ENCODE peak calls at places on chromosomes 2 and 18, in five cellular contexts. One of them, this sample, is unnamed.
A peak's percentile ranks its signal among the peaks of the same experiment; 100 is the strongest.

GRCh38 chr2:98664323-98664722 is 55.9 kb downstream of the UNC50 start:
- DNase-seq in Karpas-422: no peak
- DNase-seq in right lobe of liver: no peak
- DNase-seq in naive thymus-derived CD4-positive, alpha-beta T cell: peak; percentile 82
- DNase-seq in HCT116: peak; percentile 13
- DNase-seq in this sample: no peak

GRCh38 chr2:16332681-16333519 is 332.7 kb downstream of the CYRIA start:
- DNase-seq in Karpas-422: no peak
- DNase-seq in right lobe of liver: no peak
- DNase-seq in naive thymus-derived CD4-positive, alpha-beta T cell: no peak
- DNase-seq in HCT116: no peak
- DNase-seq in this sample: no peak

GRCh38 chr2:152050915-152051314 is 47.9 kb downstream of the CACNB4 start:
- DNase-seq in Karpas-422: no peak
- DNase-seq in right lobe of liver: no peak
- DNase-seq in naive thymus-derived CD4-positive, alpha-beta T cell: no peak
- DNase-seq in HCT116: no peak
- DNase-seq in this sample: no peak

GRCh38 chr2:70656421-70657010 is 102.9 kb upstream of the TGFA start:
- DNase-seq in Karpas-422: no peak
- DNase-seq in right lobe of liver: no peak
- DNase-seq in naive thymus-derived CD4-positive, alpha-beta T cell: peak; percentile 79
- DNase-seq in HCT116: no peak
- DNase-seq in this sample: no peak

GRCh38 chr2:215144106-215144875 is 5.9 kb upstream of the ABCA12 start:
- DNase-seq in Karpas-422: no peak
- DNase-seq in right lobe of liver: no peak
- DNase-seq in naive thymus-derived CD4-positive, alpha-beta T cell: no peak
- DNase-seq in HCT116: no peak
- DNase-seq in this sample: no peak

GRCh38 chr2:70965506-70965905 is 12.9 kb upstream of the ANKRD53 start:
- DNase-seq in Karpas-422: no peak
- DNase-seq in right lobe of liver: peak; percentile 26
- DNase-seq in naive thymus-derived CD4-positive, alpha-beta T cell: no peak
- DNase-seq in HCT116: no peak
- DNase-seq in this sample: no peak

GRCh38 chr2:31337860-31338259 is 76.7 kb downstream of the XDH start:
- DNase-seq in Karpas-422: no peak
- DNase-seq in right lobe of liver: no peak
- DNase-seq in naive thymus-derived CD4-positive, alpha-beta T cell: no peak
- DNase-seq in HCT116: no peak
- DNase-seq in this sample: no peak

GRCh38 chr2:105640241-105640640 is 104.5 kb upstream of the NCK2 start:
- DNase-seq in Karpas-422: no peak
- DNase-seq in right lobe of liver: no peak
- DNase-seq in naive thymus-derived CD4-positive, alpha-beta T cell: no peak
- DNase-seq in HCT116: no peak
- DNase-seq in this sample: no peak

GRCh38 chr2:24490674-24491625 is at the start of gene NCOA1:
- DNase-seq in Karpas-422: peak; percentile 95
- DNase-seq in right lobe of liver: peak; percentile 95
- DNase-seq in naive thymus-derived CD4-positive, alpha-beta T cell: peak; percentile 89
- DNase-seq in HCT116: peak; percentile 75
- DNase-seq in this sample: peak; percentile 92

GRCh38 chr2:111120253-111121027 is at the start of gene BCL2L11:
- DNase-seq in Karpas-422: peak; percentile 97
- DNase-seq in right lobe of liver: peak; percentile 97
- DNase-seq in naive thymus-derived CD4-positive, alpha-beta T cell: peak; percentile 84
- DNase-seq in HCT116: peak; percentile 82
- DNase-seq in this sample: peak; percentile 95
- H3K4me1 ChIP-seq in Karpas-422: peaks cover 73% of the 10 kb centered on the region
- H3K4me1 ChIP-seq in right lobe of liver: no peaks in the 10 kb centered on the region
- H3K4me1 ChIP-seq in naive thymus-derived CD4-positive, alpha-beta T cell: peaks cover 19% of the 10 kb centered on the region
- H3K4me1 ChIP-seq in HCT116: peaks cover 33% of the 10 kb centered on the region
- H3K4me1 ChIP-seq in this sample: peaks cover 49% of the 10 kb centered on the region

GRCh38 chr2:199467462-199467822 is 9.7 kb upstream of the SATB2 start:
- DNase-seq in Karpas-422: no peak
- DNase-seq in right lobe of liver: no peak
- DNase-seq in naive thymus-derived CD4-positive, alpha-beta T cell: no peak
- DNase-seq in HCT116: no peak
- DNase-seq in this sample: no peak
- H3K4me3 ChIP-seq in Karpas-422: no peak overlapping the region
- H3K4me3 ChIP-seq in right lobe of liver: no peak overlapping the region
- H3K4me3 ChIP-seq in naive thymus-derived CD4-positive, alpha-beta T cell: no peak overlapping the region
- H3K4me3 ChIP-seq in HCT116: no peak overlapping the region
- H3K4me3 ChIP-seq in this sample: no peak overlapping the region

GRCh38 chr18:8701546-8702118 is 3.7 kb upstream of the MTCL1 start:
- DNase-seq in Karpas-422: no peak
- DNase-seq in right lobe of liver: no peak
- DNase-seq in naive thymus-derived CD4-positive, alpha-beta T cell: no peak
- DNase-seq in HCT116: no peak
- DNase-seq in this sample: no peak

GRCh38 chr18:8703781-8704301 is 1.5 kb upstream of the MTCL1 start:
- DNase-seq in Karpas-422: no peak
- DNase-seq in right lobe of liver: no peak
- DNase-seq in naive thymus-derived CD4-positive, alpha-beta T cell: no peak
- DNase-seq in HCT116: no peak
- DNase-seq in this sample: no peak

GRCh38 chr18:8703181-8703638 is 2.1 kb upstream of the MTCL1 start:
- DNase-seq in Karpas-422: no peak
- DNase-seq in right lobe of liver: no peak
- DNase-seq in naive thymus-derived CD4-positive, alpha-beta T cell: no peak
- DNase-seq in HCT116: no peak
- DNase-seq in this sample: no peak

GRCh38 chr18:8704361-8705279 is 736 bp upstream of the MTCL1 start:
- DNase-seq in Karpas-422: peak; percentile 93
- DNase-seq in right lobe of liver: peak; percentile 93
- DNase-seq in naive thymus-derived CD4-positive, alpha-beta T cell: peak; percentile 80
- DNase-seq in HCT116: peak; percentile 49
- DNase-seq in this sample: peak; percentile 90

DNA sequence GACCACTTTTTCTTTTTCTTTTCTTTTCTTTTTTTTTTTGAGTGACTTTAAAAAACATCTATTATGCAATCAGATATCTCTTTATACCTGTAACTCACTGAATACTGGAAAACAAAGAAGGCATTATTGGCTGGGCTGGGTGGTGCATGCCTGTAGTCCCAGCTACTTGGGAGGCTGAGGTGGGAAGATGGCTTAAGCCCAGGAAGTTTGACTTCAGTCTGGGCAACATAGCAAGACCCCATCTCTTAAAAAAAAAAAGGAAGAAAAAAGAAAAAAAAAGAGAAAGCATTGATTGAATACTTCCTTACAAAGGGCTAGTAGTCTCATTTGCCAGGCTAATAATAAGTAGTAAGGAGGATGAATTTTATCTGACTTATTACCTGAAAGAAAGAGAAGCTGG is 2.7 kb upstream of the MTCL1 start:
- DNase-seq in Karpas-422: no peak
- DNase-seq in right lobe of liver: no peak
- DNase-seq in naive thymus-derived CD4-positive, alpha-beta T cell: no peak
- DNase-seq in HCT116: no peak
- DNase-seq in this sample: no peak
- H3K27ac ChIP-seq in Karpas-422: no peak overlapping the region
- H3K27ac ChIP-seq in right lobe of liver: no peak overlapping the region
- H3K27ac ChIP-seq in naive thymus-derived CD4-positive, alpha-beta T cell: no peak overlapping the region
- H3K27ac ChIP-seq in HCT116: no peak overlapping the region
- H3K27ac ChIP-seq in this sample: no peak overlapping the region

DNA sequence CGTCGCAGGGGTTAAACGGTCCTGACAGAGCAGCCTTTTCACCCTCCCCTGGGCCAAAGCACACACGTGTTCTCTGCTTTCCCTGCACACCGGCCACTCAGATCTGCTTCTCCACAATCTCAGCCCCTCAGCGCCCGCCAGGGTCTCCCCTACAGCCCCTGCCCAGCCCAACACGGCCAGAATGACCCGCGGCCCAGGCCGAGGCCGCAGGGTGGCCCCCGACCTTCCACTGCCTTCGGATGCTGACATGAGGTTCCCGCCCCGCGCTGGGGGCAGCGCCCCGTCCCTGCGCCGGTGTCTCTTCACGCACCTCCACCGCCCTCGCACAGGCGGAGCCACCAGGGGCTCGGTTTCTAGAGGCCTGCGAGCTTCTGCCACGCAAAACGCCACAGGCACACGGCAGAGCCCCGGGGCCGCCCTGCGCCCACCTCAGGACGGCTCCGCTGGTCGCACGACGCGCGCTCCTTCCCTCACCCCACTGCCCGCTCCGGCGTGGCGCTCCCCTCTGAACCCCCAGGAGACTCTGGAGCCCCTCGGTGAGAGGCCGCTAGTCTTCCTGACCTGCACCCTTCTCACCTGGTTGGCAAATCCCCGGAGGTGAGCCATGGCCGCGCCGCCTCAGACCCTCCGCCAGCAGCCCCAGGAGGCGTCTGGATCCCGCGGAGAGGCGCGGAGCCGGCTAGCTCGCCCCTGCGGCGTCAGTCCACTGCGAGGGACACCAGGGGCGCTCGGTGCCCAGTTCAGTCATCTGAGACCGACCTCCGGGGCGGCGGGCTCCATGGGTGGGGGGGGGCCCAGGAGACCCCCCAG is 749 bp downstream of the STK25 start:
- DNase-seq in Karpas-422: peak; percentile 64
- DNase-seq in right lobe of liver: no peak
- DNase-seq in naive thymus-derived CD4-positive, alpha-beta T cell: peak; percentile 28
- DNase-seq in HCT116: no peak
- DNase-seq in this sample: peak; percentile 76
- H3K4me1 ChIP-seq in Karpas-422: peaks cover 11% of the 10 kb centered on the region
- H3K4me1 ChIP-seq in right lobe of liver: no peaks in the 10 kb centered on the region
- H3K4me1 ChIP-seq in naive thymus-derived CD4-positive, alpha-beta T cell: peaks cover 7% of the 10 kb centered on the region
- H3K4me1 ChIP-seq in HCT116: peaks cover 12% of the 10 kb centered on the region
- H3K4me1 ChIP-seq in this sample: peaks cover 38% of the 10 kb centered on the region

DNA sequence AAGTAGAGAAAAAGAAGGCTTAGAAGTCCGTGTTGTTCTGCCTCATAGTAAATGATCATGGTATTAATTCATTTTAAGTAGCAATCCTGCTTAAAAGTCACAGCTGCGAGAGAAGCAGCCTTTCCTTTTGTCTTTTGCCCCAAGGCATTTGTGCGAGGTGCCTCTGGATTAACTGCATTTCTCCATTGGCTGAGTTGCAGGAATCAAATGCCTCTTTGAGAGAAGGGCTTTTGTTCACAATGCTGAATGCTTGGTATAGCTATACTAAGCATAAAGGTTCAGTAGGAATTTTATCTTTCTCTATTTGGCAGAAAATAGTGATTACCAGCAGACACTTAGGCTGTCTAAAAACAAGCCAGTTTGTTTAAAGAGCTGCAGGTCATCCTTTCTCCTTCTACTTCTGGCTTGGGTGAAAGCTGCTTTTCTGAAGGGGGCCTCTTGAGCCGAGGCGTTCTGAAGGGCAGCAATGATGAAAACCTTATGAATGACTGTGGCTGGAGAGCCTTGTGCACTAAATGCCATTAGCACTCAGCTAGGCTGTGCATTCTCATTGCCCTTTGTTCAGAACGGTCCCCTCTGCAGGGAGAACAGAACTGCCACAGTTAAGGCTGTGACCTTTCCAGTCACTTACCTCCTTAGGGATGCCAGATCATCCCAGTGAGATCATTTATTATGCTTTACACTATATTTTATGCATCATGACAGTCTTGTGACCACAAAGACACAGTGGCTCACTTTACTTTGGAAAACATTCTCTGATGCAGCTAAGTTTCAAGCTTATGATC is 68.8 kb upstream of the TMEM87B start:
- DNase-seq in Karpas-422: no peak
- DNase-seq in right lobe of liver: no peak
- DNase-seq in naive thymus-derived CD4-positive, alpha-beta T cell: no peak
- DNase-seq in HCT116: no peak
- DNase-seq in this sample: no peak
- H3K4me3 ChIP-seq in Karpas-422: no peak overlapping the region
- H3K4me3 ChIP-seq in right lobe of liver: no peak overlapping the region
- H3K4me3 ChIP-seq in naive thymus-derived CD4-positive, alpha-beta T cell: no peak overlapping the region
- H3K4me3 ChIP-seq in HCT116: no peak overlapping the region
- H3K4me3 ChIP-seq in this sample: no peak overlapping the region

This sample was measured in lower lobe of right lung.